ENCODE peak calls at places on chromosomes 16 and 17, in four cellular contexts. One of them, this sample, is unnamed. For H3K27me3, the result is how much of the 10 kb centered on the place peaks cover.

GRCh38 chr16:26905336-26905735 is 161.4 kb upstream of the C16orf82 start:
- DNase-seq in stomach: no peak
- DNase-seq in uterus: no peak
- DNase-seq in DND-41: no peak
- DNase-seq in this sample: no peak

GRCh38 chr17:78779848-78780247 is 2.2 kb downstream of the CYTH1 start:
- DNase-seq in stomach: no peak
- DNase-seq in uterus: no peak
- DNase-seq in DND-41: no peak
- DNase-seq in this sample: no peak

GRCh38 chr17:42270175-42270545 is 6.0 kb downstream of the STAT5B start:
- DNase-seq in stomach: no peak
- DNase-seq in uterus: no peak
- DNase-seq in DND-41: no peak
- DNase-seq in this sample: no peak

GRCh38 chr16:69693916-69694315 is 32.4 kb downstream of the NQO1 start:
- DNase-seq in stomach: no peak
- DNase-seq in uterus: no peak
- DNase-seq in DND-41: no peak
- DNase-seq in this sample: no peak

GRCh38 chr16:75566889-75567255 is 693 bp downstream of the GABARAPL2 start:
- DNase-seq in stomach: no peak
- DNase-seq in uterus: no peak
- DNase-seq in DND-41: peak
- DNase-seq in this sample: peak

GRCh38 chr17:57040571-57040970 is 44.5 kb upstream of the AKAP1 start:
- DNase-seq in stomach: no peak
- DNase-seq in uterus: no peak
- DNase-seq in DND-41: no peak
- DNase-seq in this sample: no peak

GRCh38 chr16:22189473-22190168 is 16.5 kb upstream of the EEF2K start:
- DNase-seq in stomach: peak
- DNase-seq in uterus: peak
- DNase-seq in DND-41: peak
- DNase-seq in this sample: peak

GRCh38 chr16:84761448-84762368 is 58.1 kb upstream of the CRISPLD2 start:
- DNase-seq in stomach: no peak
- DNase-seq in uterus: no peak
- DNase-seq in DND-41: no peak
- DNase-seq in this sample: no peak

GRCh38 chr16:75097941-75098897 is 18.4 kb downstream of the LDHD start:
- DNase-seq in stomach: peak
- DNase-seq in uterus: no peak
- DNase-seq in DND-41: peak
- DNase-seq in this sample: no peak

GRCh38 chr17:333626-334396 is 18.8 kb downstream of the RPH3AL start:
- DNase-seq in stomach: peak
- DNase-seq in uterus: peak
- DNase-seq in DND-41: no peak
- DNase-seq in this sample: no peak

GRCh38 chr16:6019490-6019991 is 921.9 kb upstream of the EEF2KMT start:
- DNase-seq in stomach: no peak
- DNase-seq in uterus: no peak
- DNase-seq in DND-41: no peak
- DNase-seq in this sample: no peak

GRCh38 chr16:28168991-28169554 is 42.7 kb downstream of the XPO6 start:
- DNase-seq in stomach: no peak
- DNase-seq in uterus: no peak
- DNase-seq in DND-41: no peak
- DNase-seq in this sample: no peak

GRCh38 chr16:3641801-3642396 is 12.6 kb upstream of the DNASE1 start:
- DNase-seq in stomach: peak
- DNase-seq in uterus: no peak
- DNase-seq in DND-41: no peak
- DNase-seq in this sample: peak

GRCh38 chr17:40499551-40500189 is 1.8 kb downstream of the TNS4 start:
- DNase-seq in stomach: peak
- DNase-seq in uterus: peak
- DNase-seq in DND-41: no peak
- DNase-seq in this sample: peak

GRCh38 chr16:57111420-57111819 is 19.0 kb downstream of the CPNE2 start:
- DNase-seq in stomach: no peak
- DNase-seq in uterus: no peak
- DNase-seq in DND-41: no peak
- DNase-seq in this sample: no peak

GRCh38 chr17:16880121-16880842 is 91.6 kb downstream of the TNFRSF13B start:
- DNase-seq in stomach: peak
- DNase-seq in uterus: no peak
- DNase-seq in DND-41: no peak
- DNase-seq in this sample: no peak

GRCh38 chr16:77409311-77409710 is 25.5 kb downstream of the ADAMTS18 start:
- DNase-seq in stomach: no peak
- DNase-seq in uterus: no peak
- DNase-seq in DND-41: no peak
- DNase-seq in this sample: no peak

GRCh38 chr17:76641501-76641900 is 2.1 kb downstream of the ST6GALNAC1 start:
- DNase-seq in stomach: no peak
- DNase-seq in uterus: no peak
- DNase-seq in DND-41: no peak
- DNase-seq in this sample: no peak

GRCh38 chr16:10981697-10982216 is 37.4 kb downstream of the CLEC16A start:
- DNase-seq in stomach: no peak
- DNase-seq in uterus: no peak
- DNase-seq in DND-41: peak
- DNase-seq in this sample: no peak

GRCh38 chr16:24598777-24599437 is 59.5 kb downstream of the RBBP6 start:
- DNase-seq in stomach: no peak
- DNase-seq in uterus: no peak
- DNase-seq in DND-41: no peak
- DNase-seq in this sample: no peak

GRCh38 chr17:61980535-61980934 is 52.8 kb upstream of the INTS2 start:
- DNase-seq in stomach: no peak
- DNase-seq in uterus: no peak
- DNase-seq in DND-41: no peak
- DNase-seq in this sample: no peak

GRCh38 chr16:81445143-81445922 is 725 bp downstream of the CMIP start:
- DNase-seq in stomach: peak
- DNase-seq in uterus: no peak
- DNase-seq in DND-41: peak
- DNase-seq in this sample: no peak

GRCh38 chr17:61335845-61336655 is 63.6 kb upstream of the TBX2 start:
- DNase-seq in stomach: peak
- DNase-seq in uterus: no peak
- DNase-seq in DND-41: no peak
- DNase-seq in this sample: no peak

GRCh38 chr17:37643829-37644228 is 583 bp upstream of the DDX52 start:
- DNase-seq in stomach: peak
- DNase-seq in uterus: no peak
- DNase-seq in DND-41: no peak
- DNase-seq in this sample: no peak

GRCh38 chr16:81599034-81599744 is 154.6 kb downstream of the CMIP start:
- DNase-seq in stomach: peak
- DNase-seq in uterus: no peak
- DNase-seq in DND-41: no peak
- DNase-seq in this sample: no peak

GRCh38 chr17:78131172-78132085 is 858 bp downstream of the TMC8 start:
- DNase-seq in stomach: no peak
- DNase-seq in uterus: no peak
- DNase-seq in DND-41: peak
- DNase-seq in this sample: no peak

GRCh38 chr17:2259769-2260536 is 43.6 kb downstream of the SMG6 start:
- DNase-seq in stomach: no peak
- DNase-seq in uterus: peak
- DNase-seq in DND-41: peak
- DNase-seq in this sample: no peak

GRCh38 chr16:66741131-66741900 is 10.1 kb downstream of the DYNC1LI2 start:
- DNase-seq in stomach: peak
- DNase-seq in uterus: peak
- DNase-seq in DND-41: no peak
- DNase-seq in this sample: peak

GRCh38 chr17:63826468-63827001 is 696 bp upstream of the PSMC5 start:
- DNase-seq in stomach: no peak
- DNase-seq in uterus: no peak
- DNase-seq in DND-41: no peak
- DNase-seq in this sample: peak

GRCh38 chr17:17847102-17847501 is 10.3 kb upstream of the SREBF1 start:
- DNase-seq in stomach: no peak
- DNase-seq in uterus: no peak
- DNase-seq in DND-41: no peak
- DNase-seq in this sample: no peak

GRCh38 chr16:9238346-9238745 is 146.9 kb downstream of the HAPSTR1 start:
- DNase-seq in stomach: no peak
- DNase-seq in uterus: no peak
- DNase-seq in DND-41: no peak
- DNase-seq in this sample: no peak

GRCh38 chr16:81429045-81429521 is 15.5 kb upstream of the CMIP start:
- DNase-seq in stomach: peak
- DNase-seq in uterus: no peak
- DNase-seq in DND-41: no peak
- DNase-seq in this sample: no peak

GRCh38 chr16:83968891-83969672 is 1.0 kb downstream of the NECAB2 start:
- DNase-seq in stomach: no peak
- DNase-seq in uterus: no peak
- DNase-seq in DND-41: no peak
- DNase-seq in this sample: no peak

GRCh38 chr17:61398721-61399130 is 917 bp upstream of the TBX2 start:
- DNase-seq in stomach: no peak
- DNase-seq in uterus: no peak
- DNase-seq in DND-41: no peak
- DNase-seq in this sample: no peak

DNA sequence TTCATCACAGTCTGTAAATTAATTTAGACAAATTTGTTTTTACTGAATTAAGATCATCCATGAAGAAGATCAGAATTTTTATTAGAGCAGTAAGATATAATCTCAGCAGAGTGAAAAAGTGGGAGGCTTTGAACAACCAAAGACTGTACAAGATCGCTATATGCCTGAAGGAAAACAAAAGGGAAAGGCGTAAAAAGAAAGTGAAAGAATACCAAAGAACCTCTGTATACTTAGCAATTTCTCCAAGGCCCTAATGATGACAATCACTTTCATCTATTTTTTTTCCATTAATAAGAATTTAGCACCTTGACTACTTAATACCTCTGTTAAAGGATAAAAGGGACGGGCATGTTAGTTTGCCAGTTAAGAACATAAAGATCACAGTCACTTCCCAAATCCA is 38.6 kb upstream of the ABCA10 start:
- DNase-seq in stomach: no peak
- DNase-seq in uterus: no peak
- DNase-seq in DND-41: no peak
- DNase-seq in this sample: no peak
- H3K4me3 ChIP-seq in stomach: no peak
- H3K4me3 ChIP-seq in uterus: no peak
- H3K4me3 ChIP-seq in DND-41: no peak
- H3K4me3 ChIP-seq in this sample: no peak

GRCh38 chr16:48369765-48370164 is 15.4 kb downstream of the SIAH1 start:
- DNase-seq in stomach: no peak
- DNase-seq in uterus: no peak
- DNase-seq in DND-41: no peak
- DNase-seq in this sample: no peak

GRCh38 chr16:48367443-48368049 is 17.7 kb downstream of the SIAH1 start:
- DNase-seq in stomach: no peak
- DNase-seq in uterus: no peak
- DNase-seq in DND-41: no peak
- DNase-seq in this sample: no peak

GRCh38 chr16:48366165-48367093 is 18.8 kb downstream of the SIAH1 start:
- DNase-seq in stomach: peak
- DNase-seq in uterus: peak
- DNase-seq in DND-41: peak
- DNase-seq in this sample: peak

GRCh38 chr16:48365030-48365600 is 20.1 kb downstream of the SIAH1 start:
- DNase-seq in stomach: no peak
- DNase-seq in uterus: no peak
- DNase-seq in DND-41: no peak
- DNase-seq in this sample: no peak

DNA sequence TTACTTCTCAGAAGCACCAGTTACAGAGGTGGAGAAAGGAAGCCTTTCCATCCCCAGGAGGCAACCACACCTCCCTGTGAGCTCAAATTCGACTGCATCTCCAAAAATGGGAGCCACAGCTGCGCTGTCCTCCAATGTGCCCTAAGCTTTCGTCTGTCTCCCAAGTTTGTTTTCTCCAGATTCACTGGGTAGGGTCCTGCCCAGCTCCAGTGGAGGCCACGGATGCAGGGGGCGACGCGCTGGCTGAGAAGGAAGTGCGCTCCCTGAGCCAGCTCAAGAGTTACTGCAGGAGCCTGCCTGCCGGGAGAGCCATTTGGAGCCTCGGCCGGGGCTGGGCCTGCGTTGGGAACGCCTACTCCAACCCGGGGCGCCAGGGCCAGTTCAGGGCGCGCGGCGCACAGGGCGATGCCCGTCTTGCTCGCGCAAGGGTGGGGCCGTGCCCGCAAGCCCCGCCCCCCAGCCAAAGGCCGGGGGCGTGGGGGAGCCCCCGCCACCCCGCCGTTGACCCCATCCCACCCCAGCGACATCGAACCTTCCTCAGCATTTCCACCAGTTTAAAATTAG is 19.5 kb downstream of the SIAH1 start:
- DNase-seq in stomach: peak
- DNase-seq in uterus: peak
- DNase-seq in DND-41: no peak
- DNase-seq in this sample: peak
- TF ChIP-seq CTCF in stomach: no peak
- TF ChIP-seq CTCF in uterus: no peak
- TF ChIP-seq CTCF in DND-41: no peak
- TF ChIP-seq CTCF in this sample: no peak

GRCh38 chr17:81336930-81337325 is 41.8 kb upstream of the SLC38A10 start:
- DNase-seq in stomach: no peak
- DNase-seq in uterus: no peak
- DNase-seq in DND-41: no peak
- DNase-seq in this sample: no peak
- H3K27me3 ChIP-seq in stomach: under half
- H3K27me3 ChIP-seq in uterus: under half
- H3K27me3 ChIP-seq in DND-41: under half
- H3K27me3 ChIP-seq in this sample: under half

DNA sequence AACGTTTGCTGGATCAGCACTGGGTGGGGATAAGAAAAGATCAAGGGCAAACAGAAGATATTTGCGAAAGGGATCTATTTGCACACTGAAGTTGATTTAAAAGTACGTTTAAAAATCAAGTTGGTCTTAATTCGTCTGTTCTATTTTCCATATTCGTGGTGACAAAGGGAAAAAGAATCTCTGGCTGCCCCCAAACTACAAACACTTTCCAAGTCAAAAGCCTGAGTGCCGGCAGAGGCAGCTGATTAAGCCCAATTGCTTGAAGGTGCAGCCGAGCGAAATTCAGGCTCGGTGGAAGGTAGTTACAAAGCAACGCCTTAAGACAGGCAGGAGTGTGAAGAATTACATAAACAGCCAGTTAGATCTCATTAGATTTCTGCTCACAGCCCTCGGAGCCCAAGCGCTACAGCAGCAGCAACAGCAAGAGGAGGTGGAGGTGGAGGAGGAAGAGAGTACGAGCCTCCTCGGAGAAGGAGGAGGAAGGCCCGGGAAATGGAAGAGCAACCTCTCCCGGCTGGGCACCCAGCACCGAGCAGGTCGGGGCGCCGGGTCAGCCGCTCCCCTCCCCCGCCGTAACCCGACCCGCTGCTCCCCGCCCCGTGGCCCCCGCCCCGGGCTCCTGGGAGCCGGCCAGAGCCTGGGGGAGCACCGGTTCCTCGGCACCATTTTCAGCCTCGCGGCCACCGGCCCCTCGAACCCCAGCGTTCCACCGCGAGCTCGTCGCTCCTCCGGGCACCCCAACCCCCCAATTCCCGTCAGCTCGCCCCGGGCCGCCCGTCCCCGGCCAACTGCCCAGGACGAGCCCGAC is 890 bp downstream of the TOB1 start:
- DNase-seq in stomach: peak
- DNase-seq in uterus: peak
- DNase-seq in DND-41: peak
- DNase-seq in this sample: peak
- H3K4me3 ChIP-seq in stomach: peak
- H3K4me3 ChIP-seq in uterus: peak
- H3K4me3 ChIP-seq in DND-41: peak
- H3K4me3 ChIP-seq in this sample: peak